ENCODE peak calls at places on chromosomes 13 and 19, in ten cellular contexts. R is GM23248, Z is endodermal cell, O is neural progenitor cell, E is neuronal stem cell, G is IMR-90, T is mammary epithelial cell, D is trophoblast cell, N is Karpas-422, Q is endothelial cell of umbilical vein. V is an unnamed sample.

GRCh38 chr19:38683393-38684077 is 36.1 kb downstream of the ACTN4 start:
- DNase-seq in G (peak; percentile 85), E (no peak), N (no peak), T (peak; percentile 99), R (peak; percentile 93), D (peak; percentile 96), O (peak; percentile 40), Q (peak; percentile 89), Z (peak; percentile 99), V (peak; percentile 92)

GRCh38 chr13:79547821-79548220 is 66.9 kb downstream of the NDFIP2 start:
- DNase-seq in Z (no peak), O (no peak), T (no peak), G (no peak), E (peak; percentile 5), D (no peak), N (no peak), Q (no peak), R (no peak), V (no peak)

GRCh38 chr19:2274937-2275535 is 6.9 kb downstream of the PEAK3 start:
- DNase-seq in R (peak; percentile 84), Z (peak; percentile 91), E (no peak), D (no peak), O (peak; percentile 85), T (peak; percentile 44), Q (peak; percentile 60), N (peak; percentile 69), G (peak; percentile 64), V (peak; percentile 85)

GRCh38 chr13:24709186-24709913 is 29.1 kb downstream of the ATP12A start:
- DNase-seq in Z (no peak), D (no peak), E (no peak), T (no peak), Q (no peak), G (no peak), R (no peak), N (no peak), O (no peak), V (no peak)

GRCh38 chr13:113187263-113187669 is 21.2 kb downstream of the PCID2 start:
- DNase-seq in Z (peak; percentile 41), D (peak; percentile 92), O (no peak), E (no peak), G (peak; percentile 100), R (peak; percentile 100), T (peak; percentile 97), Q (peak; percentile 96), N (no peak), V (peak; percentile 50)

GRCh38 chr13:24274452-24274971 is 34.9 kb upstream of the C1QTNF9 start:
- DNase-seq in D (peak; percentile 7), T (peak; percentile 6), N (no peak), Z (peak; percentile 25), R (no peak), E (no peak), O (no peak), G (peak; percentile 59), Q (no peak), V (no peak)

GRCh38 chr13:57632276-57633140 is 964 bp downstream of the PCDH17 start:
- DNase-seq in R (no peak), O (peak; percentile 57), G (no peak), E (no peak), T (no peak), Z (peak; percentile 85), N (no peak), Q (peak; percentile 39), D (no peak), V (no peak)

GRCh38 chr19:22605275-22606211 is 28.6 kb upstream of the ZNF492 start:
- DNase-seq in R (no peak), G (no peak), Z (no peak), N (no peak), Q (no peak), O (no peak), E (no peak), T (no peak), D (no peak), V (no peak)

GRCh38 chr19:46818812-46819211 is 30.4 kb upstream of the SLC1A5 start:
- DNase-seq in T (no peak), G (peak; percentile 33), E (no peak), D (no peak), O (no peak), N (peak; percentile 78), R (peak; percentile 17), Z (peak; percentile 72), Q (no peak), V (no peak)

GRCh38 chr19:38210458-38210987 is 13.5 kb downstream of the DPF1 start:
- DNase-seq in O (peak; percentile 97), E (peak; percentile 87), R (peak; percentile 48), T (no peak), D (no peak), N (no peak), G (peak; percentile 28), Z (peak; percentile 93), Q (no peak), V (peak; percentile 40)

GRCh38 chr13:61136101-61136500 is 279.5 kb downstream of the PCDH20 start:
- DNase-seq in O (no peak), D (no peak), T (no peak), R (no peak), G (no peak), N (no peak), E (no peak), Z (no peak), Q (no peak), V (no peak)

GRCh38 chr13:45402641-45403040 is 15.5 kb downstream of the SLC25A30 start:
- DNase-seq in N (no peak), T (no peak), Z (no peak), O (no peak), R (no peak), G (no peak), E (no peak), D (no peak), Q (no peak), V (no peak)

GRCh38 chr13:48817166-48817802 is 158.4 kb upstream of the FNDC3A start:
- DNase-seq in O (no peak), E (no peak), Q (no peak), D (no peak), N (no peak), T (no peak), Z (no peak), G (no peak), R (no peak), V (no peak)

GRCh38 chr13:113989585-113990300 is 15.9 kb upstream of the C13orf46 start:
- DNase-seq in O (no peak), N (no peak), Z (no peak), R (no peak), T (no peak), D (no peak), E (no peak), Q (no peak), G (no peak), V (no peak)

GRCh38 chr13:37869756-37870488 is at the start of gene TRPC4:
- DNase-seq in O (peak; percentile 86), D (peak; percentile 15), R (peak; percentile 90), Z (peak; percentile 92), Q (peak; percentile 22), E (peak; percentile 61), T (peak; percentile 58), G (peak; percentile 59), N (no peak), V (peak; percentile 26)

DNA sequence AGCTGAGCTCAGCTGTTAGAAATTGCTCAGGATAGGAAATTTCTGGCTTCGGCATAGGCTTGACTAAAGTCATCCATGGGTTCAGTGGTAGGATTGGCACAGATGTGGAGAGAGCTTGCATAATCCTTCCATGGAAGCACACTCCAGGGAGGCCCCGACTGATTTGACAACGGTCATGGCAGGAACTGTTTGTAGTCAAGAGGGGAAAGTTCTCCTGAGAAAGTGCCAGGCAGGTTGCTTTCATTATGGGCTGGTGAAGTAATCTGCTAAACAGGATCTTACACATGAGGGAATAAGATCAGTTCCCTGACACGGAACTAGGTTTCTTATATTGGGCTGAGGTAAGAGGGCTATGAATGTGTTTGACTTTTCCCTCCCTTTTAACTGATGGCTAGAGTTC is 120.1 kb downstream of the RGCC start:
- DNase-seq in E (no peak), Z (no peak), G (peak; percentile 16), R (peak; percentile 70), D (no peak), T (no peak), Q (no peak), N (no peak), O (no peak), V (peak; percentile 22)
- H3K27ac ChIP-seq in E (no peak overlapping the region), Z (no peak overlapping the region), G (no peak overlapping the region), R (no peak overlapping the region), D (no peak overlapping the region), T (no peak overlapping the region), Q (no peak overlapping the region), N (no peak overlapping the region), O (no peak overlapping the region), V (no peak overlapping the region)

GRCh38 chr13:98686281-98686680 is 66.2 kb downstream of the SLC15A1 start:
- DNase-seq in R (no peak), N (no peak), E (no peak), G (no peak), Z (no peak), T (no peak), O (no peak), Q (no peak), D (no peak), V (no peak)

GRCh38 chr13:98689347-98689968 is 63.0 kb downstream of the SLC15A1 start:
- DNase-seq in R (no peak), O (no peak), Z (no peak), N (no peak), G (no peak), D (no peak), E (no peak), T (no peak), Q (no peak), V (no peak)

GRCh38 chr13:98690348-98691041 is 62.0 kb downstream of the SLC15A1 start:
- DNase-seq in O (no peak), Z (no peak), Q (no peak), N (no peak), R (no peak), T (no peak), G (no peak), E (no peak), D (no peak), V (no peak)

GRCh38 chr13:98687319-98687718 is 65.2 kb downstream of the SLC15A1 start:
- DNase-seq in Q (no peak), G (no peak), O (no peak), R (no peak), D (no peak), E (no peak), T (no peak), Z (no peak), N (no peak), V (no peak)

GRCh38 chr13:98688373-98688772 is 64.1 kb downstream of the SLC15A1 start:
- DNase-seq in T (no peak), Q (no peak), Z (no peak), D (no peak), N (no peak), G (no peak), O (no peak), E (no peak), R (no peak), V (no peak)
- H3K4me3 ChIP-seq in T (no peak overlapping the region), Q (no peak overlapping the region), Z (no peak overlapping the region), D (no peak overlapping the region), N (no peak overlapping the region), G (no peak overlapping the region), O (no peak overlapping the region), E (no peak overlapping the region), R (no peak overlapping the region), V (no peak overlapping the region)

GRCh38 chr13:101529419-101529818 is 76.9 kb downstream of the ITGBL1 start:
- DNase-seq in Z (no peak), E (no peak), T (peak; percentile 81), D (no peak), N (no peak), R (peak; percentile 79), Q (no peak), G (peak; percentile 90), O (no peak), V (no peak)
- H3K9ac ChIP-seq in Z (no peak overlapping the region), E (no peak overlapping the region), T (no peak overlapping the region), D (no peak overlapping the region), N (no peak overlapping the region), R (no peak overlapping the region), Q (no peak overlapping the region), G (no peak overlapping the region), O (no peak overlapping the region), V (no peak overlapping the region)

GRCh38 chr19:12800344-12800732 is 1.3 kb downstream of the PRDX2 start:
- DNase-seq in R (peak; percentile 30), Z (no peak), T (no peak), G (no peak), E (no peak), O (no peak), Q (no peak), D (no peak), N (no peak), V (no peak)
- H3K27ac ChIP-seq in R (no peak overlapping the region), Z (no peak overlapping the region), T (no peak overlapping the region), G (no peak overlapping the region), E (no peak overlapping the region), O (no peak overlapping the region), Q (no peak overlapping the region), D (no peak overlapping the region), N (peak overlapping the region; percentile 62), V (peak overlapping the region; percentile 48)